ENCODE peak calls at places on chromosomes 3 and 15, in four cellular contexts. O is NCI-H1092, G is omental fat pad, A is T-helper 1 cell. M is an unnamed sample.

GRCh38 chr15:25391971-25392733 is 46.7 kb downstream of the UBE3A start:
- DNase-seq in O (no peak), G (no peak), A (no peak), M (no peak)

GRCh38 chr15:85581495-85581894 is 201.1 kb downstream of the AKAP13 start:
- DNase-seq in O (no peak), G (no peak), A (no peak), M (no peak)

GRCh38 chr3:58422756-58423324 is 10.8 kb downstream of the PDHB start:
- DNase-seq in O (no peak), G (no peak), A (no peak), M (peak; percentile 40)

GRCh38 chr3:39154323-39155021 is 1.1 kb upstream of the CSRNP1 start:
- DNase-seq in O (no peak), G (no peak), A (no peak), M (peak; percentile 60)

GRCh38 chr15:57949374-57949938 is 116.1 kb downstream of the ALDH1A2 start:
- DNase-seq in O (no peak), G (no peak), A (no peak), M (no peak)

GRCh38 chr3:14847613-14848541 is 29.1 kb downstream of the FGD5 start:
- DNase-seq in O (no peak), G (no peak), A (no peak), M (no peak)

GRCh38 chr3:47884603-47885002 is 81.7 kb downstream of the DHX30 start:
- DNase-seq in O (no peak), G (no peak), A (no peak), M (no peak)

GRCh38 chr3:125125822-125126245 is 70.0 kb upstream of the HEG1 start:
- DNase-seq in O (no peak), G (peak; percentile 72), A (no peak), M (peak; percentile 12)

GRCh38 chr3:25292604-25293003 is 135.5 kb upstream of the RARB start:
- DNase-seq in O (no peak), G (no peak), A (no peak), M (no peak)

GRCh38 chr3:55160241-55160877 is 232.5 kb upstream of the LRTM1 start:
- DNase-seq in O (no peak), G (no peak), A (no peak), M (no peak)

GRCh38 chr15:39597336-39597735 is 16.5 kb downstream of the THBS1 start:
- DNase-seq in O (no peak), G (no peak), A (no peak), M (no peak)

GRCh38 chr3:182182531-182182968 is 470.8 kb downstream of the SOX2 start:
- DNase-seq in O (no peak), G (no peak), A (no peak), M (peak; percentile 7)

GRCh38 chr3:10169000-10169496 is 4.3 kb downstream of the IRAK2 start:
- DNase-seq in O (no peak), G (no peak), A (no peak), M (no peak)

GRCh38 chr3:128995737-128996136 is 1.9 kb upstream of the CFAP92 start:
- DNase-seq in O (no peak), G (no peak), A (no peak), M (no peak)

GRCh38 chr15:72289597-72290325 is 17.4 kb upstream of the PARP6 start:
- DNase-seq in O (no peak), G (no peak), A (no peak), M (no peak)

GRCh38 chr15:35723852-35724251 is 177.9 kb upstream of the DPH6 start:
- DNase-seq in O (no peak), G (no peak), A (no peak), M (no peak)

GRCh38 chr3:194871143-194871863 is 185.6 kb downstream of the FAM43A start:
- DNase-seq in O (peak; percentile 40), G (peak; percentile 41), A (no peak), M (no peak)

GRCh38 chr3:158539414-158540014 is 31.5 kb upstream of the MLF1 start:
- DNase-seq in O (peak; percentile 2), G (peak; percentile 26), A (no peak), M (peak; percentile 46)

GRCh38 chr3:156519758-156520162 is 35.2 kb downstream of the SSR3 start:
- DNase-seq in O (no peak), G (no peak), A (no peak), M (no peak)

GRCh38 chr3:8900065-8900464 is 63.2 kb downstream of the RAD18 start:
- DNase-seq in O (no peak), G (no peak), A (no peak), M (no peak)

GRCh38 chr3:146177072-146177936 is 16.3 kb upstream of the PLOD2 start:
- DNase-seq in O (no peak), G (no peak), A (no peak), M (no peak)

M was measured in HepG2.